ENCODE peak calls at places on chromosome 13, in five cellular contexts. N, O, W, C and Q are unnamed samples.

GRCh38 chr13:78239681-78240080 is 321.1 kb upstream of the EDNRB start:
- DNase-seq in C (peak), W (no peak), O (no peak), N (no peak), Q (no peak)

GRCh38 chr13:41608779-41609178 is 151.4 kb downstream of the RGCC start:
- DNase-seq in W (no peak), C (peak), O (no peak), N (no peak), Q (no peak)

GRCh38 chr13:99196466-99197256 is 4.0 kb upstream of the UBAC2 start:
- DNase-seq in C (no peak), O (no peak), N (peak), W (no peak), Q (peak)

GRCh38 chr13:44904982-44905381 is 84.3 kb downstream of the NUFIP1 start:
- DNase-seq in O (no peak), W (peak), N (peak), C (peak), Q (peak)

GRCh38 chr13:27194895-27195764 is 23.5 kb upstream of the USP12 start:
- DNase-seq in C (peak), O (no peak), N (peak), W (no peak), Q (peak)

GRCh38 chr13:50334944-50335343 is 319.7 kb downstream of the KCNRG start:
- DNase-seq in W (no peak), N (no peak), C (peak), O (no peak), Q (no peak)

GRCh38 chr13:98301721-98302120 is 124.7 kb upstream of the RNF113B start:
- DNase-seq in N (no peak), O (no peak), W (no peak), C (peak), Q (no peak)

GRCh38 chr13:98496966-98497365 is 79.9 kb downstream of the STK24 start:
- DNase-seq in N (no peak), W (no peak), O (no peak), C (no peak), Q (no peak)

GRCh38 chr13:104962411-104962810 is 1573.1 kb downstream of the EFNB2 start:
- DNase-seq in C (no peak), O (no peak), N (no peak), W (no peak), Q (no peak)

GRCh38 chr13:27172495-27172842 is 858 bp upstream of the USP12 start:
- DNase-seq in O (no peak), C (peak), W (no peak), N (peak), Q (peak)

GRCh38 chr13:31638577-31638976 is 100.7 kb upstream of the RXFP2 start:
- DNase-seq in W (no peak), O (no peak), N (peak), C (peak), Q (peak)

GRCh38 chr13:85798999-85799646 is at the start of gene SLITRK6:
- DNase-seq in C (peak), O (no peak), N (peak), W (no peak), Q (peak)

GRCh38 chr13:93254775-93255174 is 28.2 kb downstream of the GPC6 start:
- DNase-seq in O (no peak), N (no peak), W (no peak), C (peak), Q (peak)

GRCh38 chr13:109647046-109647445 is 139.3 kb downstream of the IRS2 start:
- DNase-seq in N (peak), O (no peak), C (peak), W (no peak), Q (peak)

GRCh38 chr13:73849292-73849691 is 284.9 kb downstream of the KLF12 start:
- DNase-seq in W (no peak), O (no peak), C (peak), N (peak), Q (peak)

GRCh38 chr13:32878172-32878571 is 138.1 kb upstream of the KL start:
- DNase-seq in C (peak), N (peak), O (no peak), W (no peak), Q (peak)

GRCh38 chr13:20182231-20182846 is 10.4 kb downstream of the GJB2 start:
- DNase-seq in O (no peak), N (peak), W (no peak), C (peak), Q (peak)

GRCh38 chr13:76792680-76793334 is 93.4 kb downstream of the KCTD12 start:
- DNase-seq in C (peak), W (peak), N (no peak), O (no peak), Q (no peak)

GRCh38 chr13:20882206-20882605 is 20.3 kb downstream of the XPO4 start:
- DNase-seq in O (peak), W (no peak), N (no peak), C (peak), Q (no peak)

GRCh38 chr13:79482271-79482970 is 1.5 kb downstream of the NDFIP2 start:
- DNase-seq in C (peak), W (no peak), O (no peak), N (no peak), Q (no peak)

GRCh38 chr13:79480954-79481684 is at the start of gene NDFIP2:
- DNase-seq in N (peak), C (peak), W (peak), O (peak), Q (peak)

GRCh38 chr13:79475569-79475968 is 5.4 kb upstream of the NDFIP2 start:
- DNase-seq in O (no peak), W (no peak), C (no peak), N (no peak), Q (no peak)

GRCh38 chr13:79481685-79482052 is 714 bp downstream of the NDFIP2 start:
- DNase-seq in W (no peak), C (peak), O (no peak), N (peak), Q (peak)

GRCh38 chr13:79477968-79478367 is 3.0 kb upstream of the NDFIP2 start:
- DNase-seq in N (no peak), O (no peak), W (no peak), C (no peak), Q (no peak)
- TF ChIP-seq CTCF in N (no peak), O (peak), W (no peak), C (no peak), Q (no peak)

GRCh38 chr13:101397742-101398141 is 18.6 kb downstream of the NALCN start:
- DNase-seq in W (no peak), N (peak), O (no peak), C (peak), Q (peak)
- TF ChIP-seq CTCF in W (no peak), N (no peak), O (no peak), C (no peak), Q (no peak)

GRCh38 chr13:110832531-110832930 is 82.3 kb downstream of the ANKRD10 start:
- DNase-seq in N (no peak), C (no peak), W (no peak), O (no peak), Q (no peak)
- TF ChIP-seq CTCF in N (no peak), C (no peak), W (no peak), O (no peak), Q (no peak)

GRCh38 chr13:47794963-47795362 is 206.1 kb downstream of the SUCLA2 start:
- DNase-seq in C (no peak), W (no peak), N (peak), O (no peak), Q (peak)
- TF ChIP-seq CTCF in C (peak), W (no peak), N (peak), O (peak), Q (peak)

DNA sequence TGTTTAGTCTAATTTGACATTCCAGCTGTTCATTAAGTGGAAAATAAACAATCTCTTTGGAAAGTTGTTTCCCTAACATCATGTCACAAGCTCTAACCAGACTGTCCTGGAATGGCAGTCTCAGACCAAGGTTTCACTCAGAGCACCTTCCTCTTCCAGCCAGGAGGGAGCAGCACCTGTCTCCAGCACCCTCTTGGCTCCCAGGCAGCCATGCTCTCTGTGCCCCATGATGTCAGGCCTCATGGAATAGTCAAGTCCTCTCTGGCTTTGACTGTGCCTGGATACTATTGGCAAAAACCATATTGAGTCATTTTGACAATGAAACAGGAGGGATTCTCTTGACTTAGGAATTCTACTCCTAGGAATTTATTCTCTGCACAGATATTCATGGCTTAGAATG is 171.4 kb downstream of the OXGR1 start:
- DNase-seq in N (no peak), W (no peak), C (peak), O (no peak), Q (peak)
- TF ChIP-seq CTCF in N (no peak), W (no peak), C (no peak), O (peak), Q (peak)

GRCh38 chr13:52903320-52903719 is 54.9 kb upstream of the PCDH8 start:
- DNase-seq in N (no peak), C (no peak), W (no peak), O (no peak), Q (no peak)
- TF ChIP-seq CTCF in N (no peak), C (no peak), W (no peak), O (no peak), Q (no peak)

GRCh38 chr13:63044617-63045016 is 1629.0 kb upstream of the PCDH20 start:
- DNase-seq in C (no peak), O (no peak), W (no peak), N (no peak), Q (no peak)

GRCh38 chr13:63050287-63050686 is 1634.6 kb upstream of the PCDH20 start:
- DNase-seq in W (no peak), N (no peak), C (no peak), O (no peak), Q (no peak)

DNA sequence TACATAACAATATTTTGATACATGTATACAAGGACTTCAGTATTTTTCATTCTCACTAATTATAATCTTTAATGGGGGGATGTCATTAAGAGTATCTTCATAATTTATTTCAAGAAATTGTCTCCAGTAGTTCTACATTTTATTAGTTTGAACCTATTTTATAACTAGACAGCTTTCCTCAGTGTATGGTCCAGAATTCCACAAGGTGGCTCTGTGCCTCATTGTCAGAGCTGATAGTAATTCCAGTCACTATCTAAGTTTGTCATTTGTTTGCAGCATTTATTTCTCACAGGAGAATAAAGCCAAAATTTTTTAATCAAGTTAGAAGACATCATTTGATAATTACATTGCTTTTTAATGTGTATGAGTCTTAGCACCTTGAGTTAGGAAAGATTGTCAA is 1633.0 kb upstream of the PCDH20 start:
- DNase-seq in W (no peak), N (no peak), C (no peak), O (no peak), Q (peak)
- TF ChIP-seq CTCF in W (no peak), N (no peak), C (peak), O (no peak), Q (no peak)

DNA sequence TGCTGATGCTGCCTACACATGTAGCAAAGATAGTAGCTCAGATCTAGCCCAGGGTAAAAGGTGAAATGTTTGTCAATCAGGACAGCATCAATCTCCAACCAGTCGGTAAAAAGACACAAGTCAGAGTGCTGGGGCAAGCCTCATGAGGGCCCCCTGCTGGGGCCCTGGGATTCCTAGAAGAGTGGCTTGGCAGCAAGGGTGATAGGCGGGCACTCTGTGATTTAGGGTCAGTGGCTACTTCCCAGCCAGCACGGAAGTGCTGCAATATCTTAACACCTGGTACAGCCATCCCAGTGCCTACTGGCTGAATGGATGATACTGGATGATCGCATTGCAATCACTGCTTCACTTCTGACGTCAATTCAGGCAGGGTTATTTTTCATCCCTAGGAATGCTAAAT is 432.2 kb downstream of the FGF9 start:
- DNase-seq in W (no peak), C (no peak), O (no peak), N (no peak), Q (no peak)
- TF ChIP-seq CTCF in W (no peak), C (no peak), O (no peak), N (no peak), Q (no peak)

DNA sequence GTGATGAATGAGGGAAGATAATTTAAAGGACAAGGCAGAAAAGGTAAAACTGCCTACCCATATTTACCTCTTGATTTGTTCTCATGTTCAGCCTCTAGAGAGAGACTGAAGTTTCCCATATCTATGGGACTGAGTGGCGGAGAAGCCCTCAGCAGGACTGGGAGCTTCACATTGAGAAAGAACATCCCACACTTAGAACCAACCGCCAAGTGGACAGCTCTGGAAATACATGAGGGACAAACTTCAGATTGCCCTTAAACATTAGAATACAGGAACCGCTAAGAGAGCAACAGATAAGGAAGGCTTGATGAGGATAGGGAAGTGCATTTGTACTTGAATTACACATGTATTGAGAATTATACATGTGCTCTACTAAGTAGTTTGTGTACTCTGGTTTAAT is 316.0 kb upstream of the MIR17HG start:
- DNase-seq in C (no peak), N (no peak), W (no peak), O (no peak), Q (no peak)
- TF ChIP-seq CTCF in C (no peak), N (no peak), W (no peak), O (peak), Q (no peak)